ENCODE peak calls at places on chromosome 11, in six cellular contexts. A is PC-9, N is fibroblast of lung, Z is neuronal stem cell, S is SK-N-SH, B is neural progenitor cell. H is an unnamed sample. For H3K4me1 and H3K9me3, the result is how much of the 10 kb centered on the place peaks cover.

GRCh38 chr11:44629732-44630345 is 64.4 kb downstream of the CD82 start:
- DNase-seq in A (no peak), N (no peak), Z (no peak), S (no peak), B (no peak), H (no peak)

GRCh38 chr11:30326911-30327310 is 4.0 kb downstream of the ARL14EP start:
- DNase-seq in A (no peak), N (no peak), Z (no peak), S (no peak), B (no peak), H (no peak)

GRCh38 chr11:58524232-58525036 is 16.5 kb upstream of the OR5B21 start:
- DNase-seq in A (peak), N (peak), Z (peak), S (peak), B (peak), H (peak)

GRCh38 chr11:127105578-127105977 is 105.0 kb upstream of the KIRREL3 start:
- DNase-seq in A (no peak), N (no peak), Z (no peak), S (no peak), B (no peak), H (no peak)

GRCh38 chr11:129702410-129703390 is 112.9 kb upstream of the TMEM45B start:
- DNase-seq in A (peak), N (no peak), Z (no peak), S (no peak), B (no peak), H (no peak)

GRCh38 chr11:68298659-68299516 is 13.5 kb upstream of the LRP5 start:
- DNase-seq in A (no peak), N (no peak), Z (no peak), S (peak), B (no peak), H (no peak)

GRCh38 chr11:79033833-79034232 is 407.0 kb downstream of the TENM4 start:
- DNase-seq in A (no peak), N (peak), Z (no peak), S (no peak), B (no peak), H (no peak)

GRCh38 chr11:11163256-11163655 is 189.8 kb downstream of the CSNK2A3 start:
- DNase-seq in A (no peak), N (no peak), Z (no peak), S (peak), B (peak), H (no peak)

GRCh38 chr11:34513674-34513995 is at the start of gene ELF5:
- DNase-seq in A (peak), N (no peak), Z (no peak), S (no peak), B (no peak), H (no peak)

GRCh38 chr11:67354314-67355022 is 1.1 kb upstream of the POLD4 start:
- DNase-seq in A (peak), N (peak), Z (no peak), S (no peak), B (peak), H (peak)

GRCh38 chr11:93543292-93543977 is at the start of gene SMCO4:
- DNase-seq in A (peak), N (peak), Z (peak), S (peak), B (peak), H (peak)

GRCh38 chr11:554824-555499 is 5.6 kb downstream of the LMNTD2 start:
- DNase-seq in A (no peak), N (peak), Z (peak), S (peak), B (peak), H (no peak)

GRCh38 chr11:57274904-57275498 is 38.0 kb upstream of the APLNR start:
- DNase-seq in A (peak), N (peak), Z (no peak), S (no peak), B (no peak), H (no peak)

GRCh38 chr11:75241036-75241905 is 697 bp downstream of the TPBGL start:
- DNase-seq in A (no peak), N (peak), Z (peak), S (peak), B (peak), H (peak)

GRCh38 chr11:130209128-130209932 is 49.7 kb downstream of the ST14 start:
- DNase-seq in A (no peak), N (no peak), Z (no peak), S (peak), B (no peak), H (peak)

GRCh38 chr11:84452211-84452610 is 1166.0 kb upstream of the CCDC90B start:
- DNase-seq in A (no peak), N (no peak), Z (no peak), S (no peak), B (no peak), H (no peak)

GRCh38 chr11:43861141-43861540 is 19.5 kb upstream of the ALKBH3 start:
- DNase-seq in A (no peak), N (no peak), Z (no peak), S (no peak), B (no peak), H (no peak)

GRCh38 chr11:37952035-37952434 is 1354.0 kb upstream of the RAG2 start:
- DNase-seq in A (no peak), N (no peak), Z (no peak), S (peak), B (no peak), H (no peak)

GRCh38 chr11:7657306-7658025 is 15.8 kb downstream of the CYB5R2 start:
- DNase-seq in A (peak), N (peak), Z (peak), S (peak), B (peak), H (peak)

GRCh38 chr11:102664001-102664752 is 39.0 kb upstream of the MMP20 start:
- DNase-seq in A (no peak), N (no peak), Z (no peak), S (no peak), B (peak), H (no peak)

GRCh38 chr11:123543796-123544195 is 110.6 kb downstream of the SCN3B start:
- DNase-seq in A (peak), N (peak), Z (no peak), S (no peak), B (no peak), H (no peak)

GRCh38 chr11:113238721-113239120 is 75.7 kb upstream of the TTC12 start:
- DNase-seq in A (no peak), N (no peak), Z (no peak), S (no peak), B (no peak), H (no peak)

GRCh38 chr11:10623797-10624761 is 55.6 kb upstream of the LYVE1 start:
- DNase-seq in A (no peak), N (no peak), Z (no peak), S (peak), B (no peak), H (no peak)

GRCh38 chr11:80096736-80097135 is 655.9 kb upstream of the TENM4 start:
- DNase-seq in A (no peak), N (peak), Z (no peak), S (no peak), B (no peak), H (no peak)

GRCh38 chr11:135008001-135008405 is 596.0 kb upstream of the B3GAT1 start:
- DNase-seq in A (no peak), N (no peak), Z (no peak), S (peak), B (peak), H (no peak)

GRCh38 chr11:36213050-36213840 is 76.0 kb downstream of the COMMD9 start:
- DNase-seq in A (no peak), N (no peak), Z (no peak), S (peak), B (peak), H (no peak)

GRCh38 chr11:112195906-112196305 is 20.6 kb downstream of the BCO2 start:
- DNase-seq in A (peak), N (peak), Z (no peak), S (no peak), B (no peak), H (no peak)

GRCh38 chr11:128045094-128045725 is 542.1 kb downstream of the ETS1 start:
- DNase-seq in A (no peak), N (peak), Z (no peak), S (no peak), B (no peak), H (no peak)

GRCh38 chr11:17073370-17074027 is 4.0 kb downstream of the RPS13 start:
- DNase-seq in A (no peak), N (no peak), Z (no peak), S (no peak), B (no peak), H (no peak)

GRCh38 chr11:130522284-130522961 is 74.0 kb downstream of the ADAMTS15 start:
- DNase-seq in A (peak), N (peak), Z (peak), S (peak), B (peak), H (peak)

GRCh38 chr11:70481625-70482528 is 83.5 kb downstream of the CTTN start:
- DNase-seq in A (peak), N (peak), Z (no peak), S (no peak), B (no peak), H (no peak)

DNA sequence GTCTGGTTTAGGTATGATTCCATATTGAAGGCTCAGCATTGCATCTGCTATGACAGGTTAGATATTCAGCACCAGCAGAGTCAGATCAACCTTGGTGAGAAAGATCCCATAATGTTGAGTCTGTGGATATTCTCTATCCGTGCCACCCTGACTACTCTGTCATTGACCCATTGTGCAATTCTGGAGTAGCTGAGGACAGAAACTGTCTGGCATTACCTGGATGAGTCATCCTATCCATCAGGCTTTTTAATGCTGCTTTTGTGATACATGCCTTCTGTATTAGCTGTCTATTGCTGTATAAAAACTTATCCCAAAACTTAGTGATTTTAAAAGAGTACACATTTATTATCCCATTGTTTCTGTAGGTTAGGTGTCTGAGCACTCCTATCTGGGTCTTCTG is 189.1 kb upstream of the FAT3 start:
- DNase-seq in A (peak), N (no peak), Z (no peak), S (no peak), B (no peak), H (no peak)
- H3K27ac ChIP-seq in A (no peak), N (no peak), Z (no peak), S (no peak), B (no peak), H (no peak)

DNA sequence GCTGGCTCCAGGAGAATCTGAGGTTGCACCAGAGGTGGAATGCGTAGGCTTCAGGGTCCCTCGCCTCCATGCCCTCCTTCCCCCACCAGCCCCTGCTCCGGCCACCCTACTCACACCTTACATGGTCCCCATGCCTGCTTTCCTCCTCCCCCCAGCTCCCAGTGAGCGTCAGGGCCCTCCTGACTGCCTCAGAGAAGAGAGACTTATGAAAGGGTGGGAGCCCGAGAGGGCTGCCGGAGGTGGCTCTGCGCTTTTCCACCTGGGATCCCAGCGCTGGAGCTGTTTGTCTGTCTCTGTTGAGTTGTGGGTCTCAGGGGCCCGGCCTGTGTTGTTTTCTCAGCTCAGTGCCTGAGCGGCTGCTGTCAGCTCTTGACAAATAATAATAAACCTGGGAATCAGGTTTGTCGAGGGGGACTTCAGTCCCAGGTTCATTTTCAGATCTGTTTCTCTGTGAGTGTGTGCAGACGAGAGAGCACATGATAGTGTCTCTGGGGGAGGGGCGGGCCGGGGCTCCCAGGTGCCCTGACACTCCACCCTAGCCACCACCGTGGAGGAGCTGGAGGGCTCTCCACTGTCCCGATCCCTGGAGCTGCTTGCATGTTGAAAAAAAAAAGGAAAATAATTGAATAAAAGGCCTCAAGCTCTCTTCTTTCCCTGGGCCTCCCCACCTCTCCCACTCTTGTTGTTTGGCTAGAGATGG is 153.6 kb downstream of the FEZ1 start:
- DNase-seq in A (no peak), N (no peak), Z (no peak), S (no peak), B (no peak), H (no peak)
- H3K4me1 ChIP-seq in A (under half), N (under half), Z (half or more), S (under half), B (half or more), H (half or more)

DNA sequence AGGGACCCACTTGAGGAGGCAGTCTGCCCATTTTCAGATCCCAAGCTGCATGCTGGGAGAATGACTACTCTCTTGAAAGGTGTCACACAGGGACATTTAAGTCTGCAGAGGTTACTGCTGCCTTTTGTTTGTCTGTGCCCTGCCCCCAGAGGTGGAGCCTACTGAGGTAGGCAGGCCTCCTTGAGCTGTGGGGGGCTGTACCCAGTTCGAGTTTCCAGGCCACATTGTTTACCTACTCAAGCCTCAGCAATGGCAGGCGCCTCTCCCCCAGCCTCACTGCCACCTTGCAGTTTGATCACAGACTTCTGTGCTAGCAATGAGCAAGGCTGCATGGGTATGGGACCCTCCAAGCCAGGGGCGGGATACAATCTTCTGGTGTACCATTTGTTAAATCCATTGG is 126.0 kb downstream of the OR4A5 start:
- DNase-seq in A (no peak), N (no peak), Z (no peak), S (no peak), B (no peak), H (no peak)
- H3K9me3 ChIP-seq in A (under half), N (under half), Z (under half), S (under half), B (under half), H (under half)

GRCh38 chr11:47917643-47918369 is 62.6 kb upstream of the PTPRJ start:
- DNase-seq in A (peak), N (peak), Z (no peak), S (peak), B (no peak), H (peak)

GRCh38 chr11:47918370-47918690 is 62.0 kb upstream of the PTPRJ start:
- DNase-seq in A (no peak), N (no peak), Z (no peak), S (no peak), B (no peak), H (no peak)

GRCh38 chr11:47914743-47915142 is 65.6 kb upstream of the PTPRJ start:
- DNase-seq in A (no peak), N (peak), Z (no peak), S (peak), B (no peak), H (no peak)

GRCh38 chr11:47915407-47916137 is 64.8 kb upstream of the PTPRJ start:
- DNase-seq in A (peak), N (no peak), Z (no peak), S (peak), B (no peak), H (no peak)

DNA sequence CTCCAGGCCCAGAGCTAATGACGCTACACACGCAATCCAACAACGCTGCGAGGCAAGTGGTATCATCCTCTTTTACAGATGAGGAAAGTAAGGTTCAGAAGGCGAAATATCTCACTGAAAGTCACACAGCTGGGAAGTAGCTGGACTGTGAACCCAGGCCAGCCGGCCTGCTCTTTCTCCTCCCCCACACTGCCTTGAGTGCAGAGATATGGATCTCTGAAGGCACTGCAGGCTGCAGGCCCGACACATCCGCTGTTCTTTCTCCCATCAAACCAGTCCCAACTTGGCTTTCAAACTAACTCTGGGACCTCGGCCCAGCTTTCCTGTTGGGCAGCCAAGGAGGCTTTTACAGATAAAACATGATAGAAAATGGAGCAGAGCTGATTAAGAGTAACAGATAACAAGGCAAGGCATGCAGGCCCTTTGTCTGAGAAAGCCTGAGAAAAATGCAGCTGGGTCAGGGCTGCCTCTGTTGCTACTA is 64.0 kb upstream of the PTPRJ start:
- DNase-seq in A (no peak), N (peak), Z (no peak), S (peak), B (peak), H (peak)
- H3K27ac ChIP-seq in A (no peak), N (no peak), Z (no peak), S (peak), B (no peak), H (peak)

GRCh38 chr11:9568161-9568853 is 5.2 kb upstream of the WEE1 start:
- DNase-seq in A (no peak), N (no peak), Z (no peak), S (no peak), B (no peak), H (no peak)

GRCh38 chr11:9567401-9567800 is 6.1 kb upstream of the WEE1 start:
- DNase-seq in A (no peak), N (no peak), Z (no peak), S (no peak), B (no peak), H (no peak)

GRCh38 chr11:9568854-9569587 is 4.4 kb upstream of the WEE1 start:
- DNase-seq in A (peak), N (peak), Z (no peak), S (peak), B (peak), H (peak)

GRCh38 chr11:9565822-9566560 is 7.5 kb upstream of the WEE1 start:
- DNase-seq in A (peak), N (peak), Z (peak), S (peak), B (peak), H (peak)

DNA sequence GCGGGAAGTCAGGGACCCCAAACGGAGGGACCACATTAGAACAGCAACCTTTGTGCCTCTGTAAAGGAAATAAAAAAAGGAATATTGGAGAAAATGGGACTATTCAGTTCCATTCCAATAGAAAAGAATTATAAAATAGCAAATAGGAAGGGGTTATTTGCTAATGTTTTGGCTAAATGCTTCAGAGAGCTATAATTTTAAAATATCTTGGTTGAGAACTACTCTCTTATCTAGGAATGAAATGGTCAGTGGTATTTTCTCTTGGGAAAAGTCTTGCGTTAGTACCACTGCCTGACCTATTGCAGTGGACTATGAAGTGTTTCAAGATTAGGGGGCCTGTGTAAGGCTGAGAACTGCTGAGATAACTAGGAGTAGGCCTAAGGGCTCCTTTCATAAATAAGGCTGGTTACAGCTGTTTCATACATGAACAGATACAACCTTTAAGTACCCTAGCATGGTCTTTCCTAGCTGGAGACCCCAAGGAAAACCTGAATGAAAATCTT is 6.9 kb upstream of the WEE1 start:
- DNase-seq in A (no peak), N (peak), Z (no peak), S (no peak), B (no peak), H (no peak)
- H3K4me1 ChIP-seq in A (half or more), N (under half), Z (under half), S (under half), B (under half), H (under half)

GRCh38 chr11:55497068-55497467 is 57.2 kb upstream of the OR4C15 start:
- DNase-seq in A (peak), N (no peak), Z (no peak), S (no peak), B (no peak), H (no peak)

GRCh38 chr11:55503449-55503848 is 50.8 kb upstream of the OR4C15 start:
- DNase-seq in A (no peak), N (no peak), Z (no peak), S (no peak), B (no peak), H (no peak)

DNA sequence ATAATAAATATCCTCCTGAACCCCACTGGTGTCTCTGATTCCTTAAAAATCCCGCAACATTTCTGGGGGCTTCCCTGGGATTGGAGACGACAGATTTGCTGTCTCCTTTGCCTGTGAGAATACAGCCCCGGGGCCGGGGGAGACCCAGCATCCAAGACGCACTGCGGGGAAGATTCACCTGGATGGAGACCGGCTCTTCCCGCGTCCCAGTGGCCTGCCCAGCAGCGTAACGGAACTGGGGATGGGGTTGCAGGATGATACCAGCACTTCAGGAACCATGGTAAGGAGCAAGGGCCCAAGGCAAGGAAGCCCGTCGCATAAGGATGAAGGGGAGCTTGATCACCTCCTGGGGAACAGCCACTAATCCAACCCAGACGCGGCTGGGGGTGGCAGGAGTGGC is 53.3 kb upstream of the OR4C15 start:
- DNase-seq in A (no peak), N (no peak), Z (no peak), S (no peak), B (no peak), H (no peak)
- H3K9me3 ChIP-seq in A (under half), N (under half), Z (under half), S (under half), B (under half), H (under half)

GRCh38 chr11:120342678-120343077 is 6.5 kb downstream of the ARHGEF12 start:
- DNase-seq in A (no peak), N (no peak), Z (no peak), S (no peak), B (no peak), H (no peak)
- H3K27ac ChIP-seq in A (no peak), N (no peak), Z (no peak), S (no peak), B (no peak), H (peak)

GRCh38 chr11:12170984-12171383 is 60.6 kb downstream of the MICAL2 start:
- DNase-seq in A (no peak), N (peak), Z (no peak), S (no peak), B (no peak), H (peak)
- H3K4me1 ChIP-seq in A (half or more), N (under half), Z (under half), S (under half), B (under half), H (under half)

GRCh38 chr11:77791301-77791700 is 29.2 kb downstream of the RSF1 start:
- DNase-seq in A (no peak), N (no peak), Z (no peak), S (no peak), B (no peak), H (no peak)
- H3K9me3 ChIP-seq in A (under half), N (under half), Z (under half), S (under half), B (under half), H (under half)